ENCODE peak calls at places on chromosomes 6 and 20, in five cellular contexts. R is neuronal stem cell, Z is SK-N-SH, S is IMR-90, N is GM23248. E is an unnamed sample.

GRCh38 chr6:160078883-160079685 is 42.5 kb upstream of the SLC22A1 start:
- DNase-seq in S (no peak), N (no peak), R (no peak), Z (no peak), E (no peak)

GRCh38 chr6:125507987-125508655 is 206.4 kb upstream of the HDDC2 start:
- DNase-seq in N (peak), Z (no peak), R (no peak), S (no peak), E (no peak)

GRCh38 chr20:32563311-32564272 is 21.5 kb downstream of the NOL4L start:
- DNase-seq in Z (no peak), N (no peak), S (no peak), R (no peak), E (no peak)

GRCh38 chr20:46353506-46354206 is 45.4 kb upstream of the CDH22 start:
- DNase-seq in S (no peak), N (no peak), Z (no peak), R (no peak), E (no peak)

GRCh38 chr6:44646355-44646754 is 258.8 kb downstream of the CDC5L start:
- DNase-seq in N (peak), S (peak), R (no peak), Z (no peak), E (no peak)

GRCh38 chr6:132153221-132153896 is 202.2 kb upstream of the CCN2 start:
- DNase-seq in N (peak), S (peak), R (no peak), Z (no peak), E (no peak)

GRCh38 chr20:62501801-62502495 is 26.2 kb upstream of the GATA5 start:
- DNase-seq in N (peak), S (peak), Z (no peak), R (no peak), E (no peak)

GRCh38 chr6:32167154-32167760 is 2.9 kb downstream of the EGFL8 start:
- DNase-seq in N (no peak), S (no peak), Z (no peak), R (no peak), E (no peak)

GRCh38 chr6:150753404-150754184 is 111.9 kb upstream of the MTHFD1L start:
- DNase-seq in Z (no peak), R (peak), N (no peak), S (no peak), E (no peak)

GRCh38 chr6:3789018-3789895 is 37.7 kb upstream of the PXDC1 start:
- DNase-seq in N (peak), R (no peak), S (peak), Z (no peak), E (no peak)

GRCh38 chr6:147382945-147383554 is 125.4 kb upstream of the SAMD5 start:
- DNase-seq in Z (no peak), R (peak), N (peak), S (peak), E (peak)

GRCh38 chr6:16800942-16801341 is 39.7 kb upstream of the ATXN1 start:
- DNase-seq in N (peak), Z (no peak), S (peak), R (no peak), E (no peak)

GRCh38 chr6:86949776-86950175 is 12.4 kb downstream of the HTR1E start:
- DNase-seq in R (no peak), S (no peak), Z (no peak), N (no peak), E (no peak)

GRCh38 chr6:169890049-169890448 is 138.6 kb downstream of the ERMARD start:
- DNase-seq in N (no peak), S (no peak), Z (peak), R (no peak), E (no peak)

GRCh38 chr6:112282217-112282616 is 27.9 kb upstream of the LAMA4 start:
- DNase-seq in R (no peak), Z (peak), S (peak), N (peak), E (no peak)

GRCh38 chr6:122258843-122259242 is 140.6 kb upstream of the HSF2 start:
- DNase-seq in R (no peak), Z (no peak), S (no peak), N (no peak), E (no peak)

GRCh38 chr20:58420798-58421496 is 31.9 kb downstream of the VAPB start:
- DNase-seq in S (peak), R (no peak), N (peak), Z (no peak), E (no peak)

DNA sequence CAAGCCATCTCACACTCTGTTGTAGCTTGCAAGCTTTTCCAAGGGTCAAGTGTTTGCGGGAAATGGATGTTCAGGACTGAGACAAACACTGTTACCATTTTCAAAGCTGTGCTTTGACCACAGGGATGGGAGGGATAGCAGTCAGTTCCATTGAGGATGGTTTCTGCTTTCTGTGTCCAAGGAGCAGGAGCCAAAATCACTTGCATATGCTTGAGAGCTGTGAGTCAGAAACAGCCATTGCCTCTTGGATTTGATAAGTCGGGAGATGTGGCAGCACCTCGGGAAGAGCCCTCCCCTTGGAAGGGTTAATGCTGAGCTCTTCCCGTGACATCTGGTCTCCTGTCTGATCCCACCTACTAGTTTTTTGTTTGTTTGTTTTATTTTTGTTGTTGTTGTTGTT is 85.2 kb downstream of the TCP11 start:
- DNase-seq in R (no peak), Z (no peak), N (peak), S (no peak), E (no peak)
- H3K9ac ChIP-seq in R (no peak), Z (no peak), N (no peak), S (no peak), E (no peak)

DNA sequence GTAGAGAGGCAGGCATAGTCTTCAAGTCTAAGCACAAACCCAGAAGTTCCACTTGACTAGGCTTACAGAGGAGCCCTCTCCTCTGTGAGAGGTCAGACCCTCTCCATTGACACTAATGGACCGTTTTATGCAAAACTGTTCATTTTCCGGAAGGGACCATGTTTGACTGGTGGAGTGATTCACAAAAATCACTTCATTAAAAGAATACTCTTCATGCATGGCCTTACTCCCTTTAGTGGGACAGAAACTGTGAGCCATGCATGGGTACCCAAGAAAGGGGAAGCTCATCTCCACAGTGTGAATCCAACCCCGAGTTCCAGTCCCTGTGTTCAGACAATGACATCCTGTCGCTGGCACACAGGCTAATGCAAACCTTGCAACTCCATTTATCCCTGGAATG is 63.2 kb downstream of the OLIG3 start:
- DNase-seq in N (no peak), Z (no peak), S (no peak), R (no peak), E (no peak)
- H3K9ac ChIP-seq in N (no peak), Z (no peak), S (no peak), R (no peak), E (no peak)

GRCh38 chr6:42124223-42124836 is 18.1 kb downstream of the C6orf132 start:
- DNase-seq in Z (no peak), S (no peak), R (no peak), N (no peak), E (no peak)
- H3K9ac ChIP-seq in Z (no peak), S (no peak), R (no peak), N (no peak), E (no peak)

GRCh38 chr20:50323209-50323608 is 132.6 kb downstream of the CEBPB start:
- DNase-seq in R (no peak), N (peak), Z (no peak), S (no peak), E (no peak)

GRCh38 chr20:50320910-50321796 is 130.5 kb downstream of the CEBPB start:
- DNase-seq in R (peak), S (peak), N (peak), Z (peak), E (no peak)

GRCh38 chr20:50322703-50323131 is 132.1 kb downstream of the CEBPB start:
- DNase-seq in N (no peak), S (no peak), Z (no peak), R (no peak), E (no peak)

GRCh38 chr20:50320005-50320909 is 129.6 kb downstream of the CEBPB start:
- DNase-seq in R (no peak), S (no peak), N (no peak), Z (peak), E (no peak)

DNA sequence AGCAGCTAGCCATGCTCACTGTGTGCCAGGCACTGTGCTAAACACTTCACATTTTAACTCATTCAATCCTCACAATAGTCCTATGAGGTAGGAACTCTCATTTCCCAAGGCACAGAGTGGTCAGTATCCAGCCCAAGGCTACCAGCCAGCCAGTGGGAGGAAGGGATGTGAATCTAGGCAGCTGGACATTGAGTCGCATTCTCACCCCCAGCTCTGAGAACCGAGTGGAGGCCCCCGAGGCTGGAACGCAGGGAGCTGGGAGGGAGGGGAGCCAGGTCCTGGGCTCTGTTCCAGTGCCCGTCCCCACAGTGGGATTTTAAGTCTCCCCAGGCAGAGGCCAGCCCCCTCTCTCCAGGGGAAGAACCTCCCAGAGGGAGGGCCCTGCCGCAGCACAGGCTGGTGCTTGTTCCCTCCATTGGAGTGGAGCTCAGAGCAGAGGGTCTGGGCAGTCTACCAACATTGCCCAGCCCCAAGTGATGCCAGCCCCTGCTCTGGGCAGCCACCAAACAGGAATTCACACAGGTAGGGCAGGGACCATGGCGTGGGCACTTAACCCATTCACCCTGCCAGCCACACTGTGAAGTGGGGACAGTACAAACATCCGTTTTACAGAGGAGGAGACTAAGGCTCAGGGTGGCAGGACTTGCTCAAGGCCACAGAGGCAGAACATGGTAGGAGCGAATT is 131.3 kb downstream of the CEBPB start:
- DNase-seq in R (no peak), Z (peak), S (peak), N (peak), E (no peak)
- H3K9ac ChIP-seq in R (no peak), Z (peak), S (peak), N (peak), E (no peak)

GRCh38 chr6:118800394-118801071 is 93.4 kb upstream of the ASF1A start:
- DNase-seq in Z (peak), R (peak), N (peak), S (peak), E (peak)
- H3K9ac ChIP-seq in Z (no peak), R (no peak), N (no peak), S (peak), E (no peak)

GRCh38 chr6:88574666-88575065 is 388.8 kb downstream of the RNGTT start:
- DNase-seq in Z (no peak), N (no peak), S (no peak), R (peak), E (no peak)

GRCh38 chr6:88573971-88574370 is 389.4 kb downstream of the RNGTT start:
- DNase-seq in S (no peak), Z (no peak), R (peak), N (no peak), E (no peak)

GRCh38 chr6:88577461-88577860 is 386.0 kb downstream of the RNGTT start:
- DNase-seq in Z (no peak), S (no peak), R (no peak), N (no peak), E (no peak)

GRCh38 chr6:88573561-88573960 is 389.9 kb downstream of the RNGTT start:
- DNase-seq in Z (no peak), R (no peak), N (no peak), S (no peak), E (no peak)

DNA sequence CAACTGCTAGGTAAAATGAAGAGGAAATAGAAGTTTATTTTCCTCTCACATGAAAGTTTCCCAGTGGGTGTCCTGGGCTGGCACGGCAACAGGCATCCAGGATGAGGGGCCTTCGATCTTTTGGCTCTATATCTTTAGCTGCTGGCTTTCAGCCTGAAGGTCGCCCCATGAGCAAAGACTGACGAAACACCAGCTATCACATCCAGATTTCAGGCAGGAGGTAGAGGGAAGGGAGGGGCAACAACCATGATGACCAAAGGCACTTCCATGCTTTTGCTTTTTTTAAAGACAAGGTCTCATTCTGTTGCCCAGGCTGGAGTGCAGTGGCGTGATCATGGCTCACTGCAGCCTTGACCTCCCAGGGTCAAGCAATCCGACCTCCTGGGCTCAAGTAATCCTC is 387.9 kb downstream of the RNGTT start:
- DNase-seq in N (no peak), R (no peak), S (no peak), Z (no peak), E (no peak)
- H3K9ac ChIP-seq in N (no peak), R (no peak), S (no peak), Z (no peak), E (no peak)

DNA sequence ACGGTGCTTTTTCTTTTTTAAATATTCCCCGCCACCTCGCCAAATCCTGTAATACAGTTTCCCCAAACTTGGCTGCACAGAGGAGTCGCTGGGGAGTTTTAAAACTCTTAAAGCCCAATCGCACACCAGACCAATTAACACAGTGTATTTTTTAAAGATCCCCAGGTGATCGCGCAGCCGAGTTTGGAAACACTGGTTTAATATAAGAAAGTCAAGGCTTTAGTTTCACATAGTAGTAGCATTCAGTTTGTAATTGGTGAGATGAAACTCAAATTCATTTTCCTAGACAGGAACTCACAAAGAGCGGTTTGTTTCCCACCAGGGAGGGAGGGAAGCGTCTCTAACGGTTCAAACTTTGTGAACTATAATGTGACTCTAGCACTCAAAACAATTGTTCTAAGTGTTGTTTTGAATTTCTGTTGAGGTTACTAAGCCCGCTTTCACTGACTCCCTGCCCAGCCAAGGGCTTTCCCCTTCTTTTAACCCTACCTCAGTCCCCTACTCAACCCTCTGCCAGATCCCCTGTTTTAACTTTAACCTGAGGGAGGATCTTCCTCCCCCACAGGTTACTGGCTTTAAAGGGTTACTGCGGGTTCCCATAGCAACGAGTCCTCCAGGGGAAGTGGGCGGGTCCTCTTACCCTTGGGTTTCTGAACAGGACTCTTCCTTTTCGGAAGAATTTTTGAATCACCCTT is 25.7 kb upstream of the BTBD3 start:
- DNase-seq in N (peak), S (peak), Z (peak), R (peak), E (peak)
- H3K9ac ChIP-seq in N (peak), S (peak), Z (peak), R (no peak), E (peak)

E was measured in SK-N-MC.